ENCODE peak calls at places on chromosome 9, in nine cellular contexts. I is CD8-positive, alpha-beta T cell; L is CD4-positive, CD25-positive, alpha-beta regulatory T cell; E is PC-3; G is stomach; U is caudate nucleus; Q is Peyer's patch; H is heart right ventricle; A is heart left ventricle. K is an unnamed sample.
A peak's percentile ranks its signal among the peaks of the same experiment; 100 is the strongest.

GRCh38 chr9:138096192-138096845 is 218.7 kb downstream of the CACNA1B start:
- DNase-seq in A (peak; percentile 5), L (no peak), Q (no peak), E (no peak), G (peak; percentile 9), I (no peak), U (no peak), H (no peak), K (no peak)

GRCh38 chr9:87850405-87850804 is 32.3 kb upstream of the SPATA31E1 start:
- DNase-seq in U (no peak), A (no peak), G (no peak), L (no peak), Q (no peak), E (peak; percentile 51), I (no peak), H (no peak), K (no peak)

GRCh38 chr9:129080312-129080607 is 651 bp upstream of the DOLPP1 start:
- DNase-seq in H (no peak), U (no peak), A (no peak), I (no peak), Q (no peak), G (no peak), L (no peak), E (no peak), K (no peak)

GRCh38 chr9:129446828-129447550 is 173.9 kb downstream of the C9orf50 start:
- DNase-seq in E (no peak), L (no peak), Q (no peak), G (no peak), U (peak; percentile 77), A (no peak), H (no peak), I (no peak), K (no peak)

GRCh38 chr9:89183146-89183545 is 4.5 kb upstream of the SHC3 start:
- DNase-seq in A (no peak), H (no peak), U (no peak), Q (no peak), E (no peak), G (no peak), L (no peak), I (no peak), K (no peak)

GRCh38 chr9:125522328-125522725 is 184.7 kb downstream of the MAPKAP1 start:
- DNase-seq in L (no peak), E (peak; percentile 32), Q (no peak), U (no peak), H (no peak), I (no peak), A (peak; percentile 38), G (no peak), K (no peak)

GRCh38 chr9:126293522-126293889 is 33.1 kb upstream of the MVB12B start:
- DNase-seq in Q (no peak), H (no peak), E (no peak), L (no peak), I (no peak), A (no peak), G (no peak), U (no peak), K (no peak)

GRCh38 chr9:134130503-134131375 is 5.1 kb upstream of the WDR5 start:
- DNase-seq in A (peak; percentile 72), E (no peak), L (no peak), G (peak; percentile 91), H (peak; percentile 71), U (no peak), Q (no peak), I (no peak), K (no peak)

GRCh38 chr9:92887880-92888338 is 10.1 kb upstream of the ZNF484 start:
- DNase-seq in G (no peak), Q (no peak), L (no peak), U (no peak), H (no peak), A (no peak), E (no peak), I (no peak), K (no peak)

GRCh38 chr9:127783111-127783621 is 2.7 kb upstream of the CDK9 start:
- DNase-seq in A (no peak), G (peak; percentile 57), I (peak; percentile 68), U (no peak), H (peak; percentile 54), Q (no peak), L (peak; percentile 61), E (no peak), K (no peak)

GRCh38 chr9:83440641-83441040 is 97.6 kb downstream of the FRMD3 start:
- DNase-seq in E (no peak), L (no peak), G (peak; percentile 49), A (no peak), I (no peak), U (no peak), Q (no peak), H (no peak), K (no peak)
- H3K27ac ChIP-seq in E (no peak overlapping the region), L (no peak overlapping the region), G (no peak overlapping the region), A (no peak overlapping the region), I (no peak overlapping the region), U (no peak overlapping the region), Q (no peak overlapping the region), H (no peak overlapping the region), K (no peak overlapping the region)

GRCh38 chr9:4420351-4420750 is 69.9 kb upstream of the SLC1A1 start:
- DNase-seq in Q (no peak), H (no peak), I (no peak), E (peak; percentile 7), U (no peak), L (no peak), G (no peak), A (no peak), K (no peak)

GRCh38 chr9:4421847-4422246 is 68.4 kb upstream of the SLC1A1 start:
- DNase-seq in E (peak; percentile 37), L (no peak), H (no peak), U (no peak), A (no peak), Q (no peak), I (no peak), G (no peak), K (no peak)

GRCh38 chr9:4413856-4414255 is 76.4 kb upstream of the SLC1A1 start:
- DNase-seq in I (no peak), L (no peak), H (no peak), G (no peak), U (no peak), A (no peak), E (no peak), Q (no peak), K (no peak)

GRCh38 chr9:4415281-4415680 is 75.0 kb upstream of the SLC1A1 start:
- DNase-seq in E (no peak), L (no peak), H (no peak), U (no peak), Q (no peak), I (no peak), G (no peak), A (no peak), K (no peak)

DNA sequence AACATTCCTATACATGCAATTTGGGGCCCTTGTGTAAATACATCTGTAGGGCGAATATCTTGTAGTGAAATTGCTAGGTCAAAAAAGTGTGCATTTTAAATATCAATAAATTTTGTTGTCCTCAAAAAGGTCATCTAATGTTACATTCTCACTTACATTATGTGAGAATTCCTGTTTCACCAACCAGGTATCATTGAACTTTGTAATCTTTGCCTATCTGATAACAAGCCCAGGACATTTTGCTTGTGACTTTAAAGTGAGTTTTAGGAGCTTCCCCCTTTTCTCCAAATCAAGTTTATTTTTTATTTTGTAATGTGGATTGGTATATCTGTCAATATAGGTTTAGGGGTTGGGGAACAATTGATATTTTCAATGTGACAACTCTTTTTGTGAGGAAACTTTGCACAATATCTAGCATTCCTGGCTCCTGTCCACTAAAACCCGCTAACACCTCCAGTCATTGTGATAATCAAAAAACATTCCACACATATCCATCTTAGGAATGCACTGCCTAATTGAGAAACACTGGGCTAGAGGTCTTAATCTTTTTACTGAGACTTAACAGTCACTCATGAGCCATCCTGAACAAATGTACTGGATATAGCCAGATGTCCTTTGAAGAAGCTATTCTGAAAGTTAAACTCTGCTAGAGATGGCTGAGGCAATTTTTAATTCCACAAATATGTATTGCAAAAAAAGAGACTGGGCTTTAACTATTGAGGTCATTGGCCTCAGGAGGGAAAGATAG is 72.5 kb upstream of the SLC1A1 start:
- DNase-seq in E (no peak), A (no peak), U (no peak), Q (no peak), I (no peak), L (no peak), H (no peak), G (no peak), K (no peak)
- H3K27ac ChIP-seq in E (no peak overlapping the region), A (no peak overlapping the region), U (no peak overlapping the region), Q (no peak overlapping the region), I (no peak overlapping the region), L (no peak overlapping the region), H (no peak overlapping the region), G (no peak overlapping the region), K (no peak overlapping the region)

DNA sequence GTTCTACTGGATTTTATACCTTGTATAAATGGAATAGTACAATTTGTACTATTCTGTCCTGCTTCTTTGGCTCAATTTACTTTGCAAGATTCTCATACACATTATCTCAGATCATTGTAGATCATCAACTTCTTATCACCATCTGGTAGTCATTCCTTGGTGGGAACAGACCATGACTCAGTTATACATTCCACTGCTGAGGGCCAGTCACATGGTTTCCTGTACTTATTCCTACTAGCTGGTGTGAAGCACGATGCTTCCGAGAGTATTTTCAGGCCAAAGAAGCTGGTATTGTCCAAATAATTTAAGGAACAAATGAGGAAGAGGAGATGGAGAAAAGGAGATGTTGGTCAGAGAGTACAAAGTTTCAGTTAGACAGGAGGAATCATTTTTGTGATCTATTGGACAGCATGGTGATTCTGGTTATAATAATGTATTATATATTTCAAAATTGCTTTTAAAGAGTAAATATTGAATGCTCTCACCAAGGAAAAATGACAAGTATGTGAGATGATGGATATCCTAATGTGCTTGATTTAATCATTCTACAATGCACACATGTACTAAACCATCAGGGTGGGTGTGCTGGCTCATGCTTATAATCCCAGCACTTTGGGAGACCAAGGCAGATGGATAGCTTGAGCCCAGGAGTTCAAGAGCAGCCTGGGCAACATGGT is 124.1 kb downstream of the SYK start:
- DNase-seq in I (no peak), Q (no peak), L (no peak), E (no peak), U (no peak), H (no peak), A (no peak), G (no peak), K (no peak)
- H3K27ac ChIP-seq in I (no peak overlapping the region), Q (no peak overlapping the region), L (no peak overlapping the region), E (no peak overlapping the region), U (no peak overlapping the region), H (no peak overlapping the region), A (no peak overlapping the region), G (no peak overlapping the region), K (peak overlapping the region; percentile 16)

GRCh38 chr9:113619156-113619861 is 155.8 kb downstream of the RGS3 start:
- DNase-seq in I (no peak), L (no peak), A (no peak), H (no peak), U (no peak), E (no peak), G (no peak), Q (peak; percentile 42), K (no peak)

GRCh38 chr9:113614843-113615648 is 151.5 kb downstream of the RGS3 start:
- DNase-seq in G (no peak), H (no peak), Q (peak; percentile 28), E (no peak), A (peak; percentile 73), I (no peak), L (no peak), U (no peak), K (peak; percentile 66)

GRCh38 chr9:113616116-113616515 is 152.6 kb downstream of the RGS3 start:
- DNase-seq in Q (peak; percentile 45), I (no peak), E (no peak), G (no peak), U (no peak), L (no peak), A (no peak), H (no peak), K (no peak)

GRCh38 chr9:113617550-113617949 is 154.0 kb downstream of the RGS3 start:
- DNase-seq in Q (no peak), U (no peak), H (no peak), G (no peak), I (no peak), L (no peak), A (no peak), E (no peak), K (no peak)

GRCh38 chr9:113616716-113617496 is 153.4 kb downstream of the RGS3 start:
- DNase-seq in U (no peak), Q (peak; percentile 39), I (no peak), H (no peak), A (no peak), G (no peak), E (no peak), L (no peak), K (no peak)
- H3K27ac ChIP-seq in U (no peak overlapping the region), Q (no peak overlapping the region), I (no peak overlapping the region), H (peak overlapping the region; percentile 24), A (peak overlapping the region; percentile 37), G (peak overlapping the region; percentile 73), E (no peak overlapping the region), L (no peak overlapping the region), K (peak overlapping the region; percentile 86)

K was measured in thoracic aorta.